ENCODE peak calls at places on chromosomes 3 and 15, in eight cellular contexts. W is type B pancreatic cell; N is RWPE1; D is vagina; H is endothelial cell; S is activated CD8-positive, alpha-beta T cell treated with anti-CD3 and anti-CD28 coated beads for 36 hours; Q is A549; F is progenitor cell of endocrine pancreas. O is an unnamed sample.

GRCh38 chr3:28623106-28623505 is 274.5 kb upstream of the AZI2 start:
- DNase-seq in W (no peak), Q (no peak), N (no peak), H (no peak), F (no peak), D (no peak), S (no peak), O (no peak)

GRCh38 chr15:40793216-40793989 is 13.5 kb upstream of the ZFYVE19 start:
- DNase-seq in F (no peak), S (peak), Q (peak), D (no peak), H (no peak), W (no peak), N (peak), O (no peak)

GRCh38 chr15:31271706-31272557 is 54.7 kb upstream of the KLF13 start:
- DNase-seq in H (no peak), W (peak), D (peak), N (no peak), S (no peak), F (no peak), Q (no peak), O (no peak)

GRCh38 chr15:85421116-85421925 is 40.9 kb downstream of the AKAP13 start:
- DNase-seq in D (no peak), N (no peak), Q (no peak), F (no peak), W (no peak), H (no peak), S (no peak), O (no peak)

GRCh38 chr3:72820405-72820804 is 27.8 kb downstream of the SHQ1 start:
- DNase-seq in W (no peak), S (no peak), F (no peak), Q (no peak), D (no peak), H (no peak), N (no peak), O (no peak)

GRCh38 chr15:35182841-35183479 is 97.9 kb upstream of the NANOGP8 start:
- DNase-seq in W (no peak), S (no peak), Q (no peak), H (no peak), D (no peak), F (no peak), N (no peak), O (no peak)

GRCh38 chr3:10337323-10338163 is 16.6 kb upstream of the SEC13 start:
- DNase-seq in W (no peak), Q (no peak), S (no peak), F (no peak), H (no peak), D (no peak), N (no peak), O (no peak)

GRCh38 chr3:188796122-188796631 is 375.6 kb upstream of the TPRG1 start:
- DNase-seq in W (no peak), N (no peak), F (no peak), H (no peak), D (no peak), Q (no peak), S (no peak), O (no peak)

GRCh38 chr3:37945803-37946530 is 44.6 kb upstream of the VILL start:
- DNase-seq in H (no peak), Q (peak), W (no peak), F (no peak), D (no peak), S (no peak), N (peak), O (no peak)

GRCh38 chr15:48112242-48112641 is 8.5 kb upstream of the SLC24A5 start:
- DNase-seq in H (peak), Q (peak), D (no peak), N (peak), W (no peak), F (peak), S (peak), O (no peak)

GRCh38 chr3:16357191-16357590 is 92.2 kb downstream of the OXNAD1 start:
- DNase-seq in D (no peak), Q (no peak), W (no peak), H (no peak), F (no peak), S (no peak), N (no peak), O (no peak)

GRCh38 chr15:83462953-83463433 is 15.9 kb downstream of the SH3GL3 start:
- DNase-seq in S (no peak), W (no peak), D (no peak), F (no peak), H (no peak), N (no peak), Q (no peak), O (no peak)

GRCh38 chr3:147361671-147362420 is 44.5 kb downstream of the ZIC4 start:
- DNase-seq in S (peak), W (no peak), H (peak), N (no peak), Q (peak), F (peak), D (no peak), O (no peak)

GRCh38 chr3:52521881-52522650 is 11.6 kb downstream of the NT5DC2 start:
- DNase-seq in D (no peak), Q (no peak), W (no peak), F (no peak), H (no peak), S (no peak), N (no peak), O (no peak)

GRCh38 chr3:186901135-186901734 is 29.1 kb upstream of the ST6GAL1 start:
- DNase-seq in S (no peak), F (no peak), W (no peak), Q (peak), N (no peak), D (no peak), H (no peak), O (no peak)

GRCh38 chr3:49841806-49842205 is 14.6 kb downstream of the TRAIP start:
- DNase-seq in F (no peak), N (no peak), S (no peak), D (no peak), W (no peak), H (no peak), Q (no peak), O (no peak)

GRCh38 chr15:92880796-92881569 is 19.1 kb upstream of the CHD2 start:
- DNase-seq in S (no peak), F (no peak), D (no peak), Q (no peak), W (no peak), H (no peak), N (no peak), O (no peak)

GRCh38 chr3:12303532-12303931 is 14.7 kb downstream of the PPARG start:
- DNase-seq in F (no peak), D (no peak), N (no peak), S (no peak), H (no peak), Q (peak), W (no peak), O (no peak)

GRCh38 chr3:159788291-159788690 is 200.3 kb upstream of the IL12A start:
- DNase-seq in S (no peak), H (no peak), Q (no peak), W (no peak), N (no peak), F (no peak), D (peak), O (no peak)

GRCh38 chr15:39419651-39420050 is 161.2 kb upstream of the THBS1 start:
- DNase-seq in D (peak), N (peak), H (no peak), Q (no peak), S (no peak), F (no peak), W (no peak), O (no peak)

GRCh38 chr15:80573614-80574013 is 121.5 kb upstream of the ABHD17C start:
- DNase-seq in H (no peak), Q (no peak), F (no peak), D (no peak), W (no peak), N (no peak), S (no peak), O (no peak)

GRCh38 chr15:60412807-60413597 is 15.2 kb upstream of the ANXA2 start:
- DNase-seq in Q (no peak), D (no peak), S (no peak), H (no peak), W (no peak), N (no peak), F (no peak), O (no peak)

GRCh38 chr3:46422617-46423016 is 15.6 kb downstream of the CCRL2 start:
- DNase-seq in Q (no peak), N (peak), W (no peak), F (no peak), S (no peak), D (no peak), H (no peak), O (no peak)

GRCh38 chr3:109918740-109919139 is 581.4 kb upstream of the DPPA4 start:
- DNase-seq in F (no peak), N (no peak), W (no peak), H (no peak), Q (no peak), S (no peak), D (no peak), O (no peak)

GRCh38 chr15:100759698-100760356 is 119.8 kb upstream of the ALDH1A3 start:
- DNase-seq in Q (peak), W (no peak), F (no peak), S (no peak), N (peak), H (no peak), D (peak), O (no peak)

GRCh38 chr3:110180733-110181132 is 843.4 kb upstream of the DPPA4 start:
- DNase-seq in H (no peak), F (no peak), D (no peak), N (no peak), Q (no peak), W (no peak), S (no peak), O (no peak)

GRCh38 chr3:54857343-54857742 is 70.5 kb downstream of the LRTM1 start:
- DNase-seq in W (no peak), H (no peak), S (no peak), F (no peak), D (no peak), Q (no peak), N (peak), O (no peak)

GRCh38 chr3:151290673-151291072 is 12.3 kb upstream of the P2RY14 start:
- DNase-seq in S (no peak), H (no peak), Q (peak), W (no peak), D (no peak), N (peak), F (no peak), O (no peak)

GRCh38 chr15:66701422-66702034 is 508 bp upstream of the SMAD6 start:
- DNase-seq in H (peak), W (peak), D (no peak), N (peak), Q (peak), S (peak), F (peak), O (peak)

GRCh38 chr3:150170843-150171513 is 200.3 kb upstream of the PFN2 start:
- DNase-seq in N (no peak), F (no peak), W (no peak), S (no peak), D (no peak), H (no peak), Q (no peak), O (no peak)

GRCh38 chr3:187737401-187738088 is 7.7 kb downstream of the BCL6 start:
- DNase-seq in D (peak), S (peak), H (peak), N (peak), W (no peak), F (no peak), Q (peak), O (peak)

GRCh38 chr3:8647137-8647970 is 2.8 kb upstream of the SSUH2 start:
- DNase-seq in H (no peak), F (no peak), N (no peak), D (no peak), Q (no peak), W (no peak), S (no peak), O (no peak)

GRCh38 chr15:59401810-59402569 is 29.3 kb upstream of the MYO1E start:
- DNase-seq in S (no peak), F (no peak), D (no peak), N (no peak), H (no peak), Q (no peak), W (no peak), O (no peak)

GRCh38 chr3:29381595-29381994 is 100.7 kb downstream of the RBMS3 start:
- DNase-seq in W (no peak), Q (no peak), D (no peak), S (no peak), F (no peak), N (no peak), H (no peak), O (no peak)

GRCh38 chr3:129121016-129121791 is 400 bp downstream of the RAB43 start:
- DNase-seq in D (no peak), F (peak), N (no peak), S (peak), Q (no peak), H (no peak), W (no peak), O (no peak)

GRCh38 chr15:24955549-24955929 is 752 bp downstream of the SNRPN start:
- DNase-seq in S (peak), Q (no peak), H (no peak), N (no peak), W (no peak), D (peak), F (no peak), O (no peak)

GRCh38 chr15:52288051-52288942 is 7.3 kb downstream of the MYO5C start:
- DNase-seq in Q (peak), F (peak), H (no peak), S (no peak), W (no peak), D (peak), N (peak), O (no peak)

GRCh38 chr15:81385110-81386076 is 11.4 kb upstream of the TMC3 start:
- DNase-seq in H (no peak), N (no peak), F (no peak), S (no peak), Q (no peak), W (no peak), D (no peak), O (no peak)

GRCh38 chr3:81716870-81717509 is 44.5 kb downstream of the GBE1 start:
- DNase-seq in F (no peak), Q (peak), W (no peak), D (no peak), H (no peak), S (no peak), N (no peak), O (no peak)

GRCh38 chr3:150805380-150805779 is 42.4 kb upstream of the SIAH2 start:
- DNase-seq in S (no peak), D (no peak), Q (no peak), W (no peak), F (no peak), N (no peak), H (no peak), O (no peak)

GRCh38 chr3:66038726-66039589 is at the start of gene MAGI1:
- DNase-seq in W (peak), H (peak), D (peak), Q (peak), S (peak), F (peak), N (peak), O (no peak)
- TF ChIP-seq CTCF in W (no peak), H (no peak), D (no peak), Q (no peak), S (no peak), F (no peak), N (no peak), O (no peak)

GRCh38 chr15:94582368-94582767 is 351.0 kb downstream of the MCTP2 start:
- DNase-seq in W (no peak), S (peak), H (peak), D (no peak), F (peak), Q (peak), N (peak), O (no peak)
- TF ChIP-seq CTCF in W (peak), S (peak), H (no peak), D (no peak), F (peak), Q (no peak), N (peak), O (no peak)

GRCh38 chr3:155496206-155496605 is 202.7 kb upstream of the STRIT1 start:
- DNase-seq in N (no peak), Q (no peak), S (no peak), W (no peak), H (no peak), D (no peak), F (no peak), O (no peak)
- TF ChIP-seq CTCF in N (no peak), Q (no peak), S (no peak), W (no peak), H (no peak), D (no peak), F (no peak), O (no peak)

GRCh38 chr15:75620776-75621536 is 4.6 kb downstream of the SNUPN start:
- DNase-seq in D (peak), H (no peak), W (no peak), F (no peak), N (peak), Q (peak), S (peak), O (no peak)
- TF ChIP-seq CTCF in D (peak), H (no peak), W (no peak), F (no peak), N (peak), Q (no peak), S (no peak), O (no peak)

GRCh38 chr15:68517285-68517711 is 61.5 kb upstream of the CORO2B start:
- DNase-seq in D (peak), N (no peak), F (no peak), W (no peak), H (no peak), Q (peak), S (no peak), O (no peak)
- TF ChIP-seq CTCF in D (no peak), N (no peak), F (peak), W (peak), H (no peak), Q (no peak), S (no peak), O (no peak)

GRCh38 chr3:63911395-63911900 is 735 bp downstream of the SCAANT1 start:
- DNase-seq in W (no peak), F (no peak), S (peak), D (peak), Q (no peak), N (no peak), H (no peak), O (no peak)

GRCh38 chr3:63912768-63913588 is 795 bp upstream of the SCAANT1 start:
- DNase-seq in W (no peak), Q (peak), N (peak), H (peak), F (peak), S (peak), D (peak), O (peak)

GRCh38 chr3:63914312-63914711 is 2.1 kb upstream of the SCAANT1 start:
- DNase-seq in F (no peak), N (peak), S (no peak), D (no peak), H (no peak), Q (no peak), W (no peak), O (no peak)

GRCh38 chr3:63910873-63911272 is 1.3 kb downstream of the SCAANT1 start:
- DNase-seq in W (no peak), F (no peak), S (peak), N (no peak), H (no peak), Q (no peak), D (no peak), O (no peak)

DNA sequence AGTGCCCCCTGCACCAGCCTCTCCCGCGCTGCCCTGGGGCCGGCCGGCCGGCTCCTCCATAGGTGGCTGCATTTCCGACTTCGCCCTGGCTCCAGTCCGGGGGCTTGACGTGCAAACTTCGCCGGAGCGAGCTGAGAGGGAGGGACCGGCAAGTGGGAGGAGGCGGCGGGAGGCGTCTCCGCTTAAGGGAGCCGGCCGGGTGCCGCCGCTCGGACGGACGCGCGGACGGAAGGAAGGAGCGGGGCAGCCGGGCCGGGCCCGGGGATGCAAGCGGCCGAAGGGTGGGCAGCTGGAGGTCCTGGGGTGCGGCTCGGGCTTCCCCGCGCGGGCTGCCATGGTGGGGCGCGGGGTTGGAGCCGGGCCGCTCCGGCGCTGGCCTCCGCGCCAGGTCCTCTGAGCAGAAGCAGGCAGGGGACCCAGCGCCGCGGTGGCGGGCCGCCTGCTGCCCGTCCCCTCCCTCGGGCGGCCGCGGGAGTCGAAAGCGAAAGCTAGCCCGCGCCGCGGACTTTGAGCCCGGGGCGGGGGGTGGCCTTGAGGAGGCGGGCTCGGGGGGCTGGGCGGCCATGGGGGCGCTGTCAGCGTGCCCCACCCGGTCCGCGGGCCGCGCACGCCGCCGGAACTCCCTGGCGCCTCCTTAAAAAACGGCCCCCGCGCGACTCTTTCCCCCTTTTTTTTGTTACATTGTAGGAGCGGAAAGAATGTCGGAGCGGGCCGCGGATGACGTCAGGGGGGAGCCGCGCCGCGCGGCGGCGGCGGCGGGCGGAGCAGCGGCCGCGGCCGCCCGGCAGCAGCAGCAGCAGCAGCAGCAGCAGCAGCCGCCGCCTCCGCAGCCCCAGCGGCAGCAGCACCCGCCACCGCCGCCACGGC is at the start of gene SCAANT1:
- DNase-seq in D (peak), S (peak), H (peak), W (peak), Q (peak), N (peak), F (peak), O (peak)
- TF ChIP-seq CTCF in D (no peak), S (no peak), H (no peak), W (peak), Q (no peak), N (peak), F (peak), O (no peak)

O was measured in activated B cell treated with CpG ODN at 0.5 μM for 24 hours.